ENCODE peak calls at places on chromosomes 5 and 9, in ten cellular contexts. B is IMR-90, V is MM.1S, Y is Karpas-422, J is fibroblast of lung, E is H9, Z is SK-N-SH, H is mammary epithelial cell, D is neural progenitor cell, T is DND-41. O is an unnamed sample.

GRCh38 chr5:74294231-74294705 is 346.3 kb downstream of the ENC1 start:
- DNase-seq in J (no peak), Y (no peak), B (no peak), T (no peak), Z (no peak), D (no peak), V (no peak), E (no peak), H (no peak), O (no peak)

GRCh38 chr5:44446399-44446798 is 57.2 kb upstream of the FGF10 start:
- DNase-seq in D (no peak), H (no peak), Z (no peak), V (no peak), J (no peak), B (no peak), E (no peak), Y (no peak), T (no peak), O (no peak)

GRCh38 chr5:154077692-154078091 is 38.9 kb downstream of the MFAP3 start:
- DNase-seq in H (peak), E (no peak), J (peak), T (no peak), Z (no peak), D (no peak), B (peak), V (no peak), Y (no peak), O (no peak)

GRCh38 chr5:176553260-176554085 is 4.3 kb downstream of the CDHR2 start:
- DNase-seq in H (peak), Y (no peak), B (no peak), E (no peak), T (no peak), V (no peak), J (no peak), Z (no peak), D (no peak), O (no peak)

GRCh38 chr9:79255681-79256080 is 316.1 kb upstream of the TLE4 start:
- DNase-seq in Z (no peak), Y (no peak), B (no peak), D (no peak), J (no peak), T (no peak), V (no peak), E (no peak), H (no peak), O (no peak)

GRCh38 chr9:136242908-136243525 is 2.6 kb downstream of the QSOX2 start:
- DNase-seq in V (no peak), Y (peak), J (peak), H (no peak), D (no peak), B (no peak), Z (no peak), E (no peak), T (no peak), O (no peak)

GRCh38 chr9:121974421-121974820 is 118.7 kb downstream of the TTLL11 start:
- DNase-seq in E (no peak), B (no peak), D (no peak), T (no peak), J (no peak), H (peak), V (no peak), Z (no peak), Y (no peak), O (no peak)

GRCh38 chr5:33595303-33595702 is 154.5 kb downstream of the TARS1 start:
- DNase-seq in E (no peak), B (no peak), J (no peak), Y (no peak), D (peak), T (no peak), Z (peak), H (no peak), V (no peak), O (no peak)

GRCh38 chr5:76292923-76293322 is 110.2 kb upstream of the IQGAP2 start:
- DNase-seq in E (no peak), T (no peak), H (no peak), J (no peak), D (no peak), Z (no peak), Y (no peak), V (peak), B (no peak), O (no peak)

GRCh38 chr5:60492958-60493357 is 207.0 kb downstream of the DEPDC1B start:
- DNase-seq in J (no peak), B (peak), Y (no peak), E (no peak), D (no peak), V (no peak), H (peak), Z (no peak), T (no peak), O (no peak)

GRCh38 chr9:34457266-34458012 is 931 bp downstream of the FAM219A start:
- DNase-seq in Y (peak), D (peak), H (peak), V (no peak), E (peak), Z (peak), T (no peak), B (peak), J (peak), O (peak)

GRCh38 chr9:135126480-135127187 is 39.2 kb downstream of the OLFM1 start:
- DNase-seq in E (no peak), J (no peak), T (no peak), H (peak), Z (no peak), B (no peak), V (no peak), D (no peak), Y (no peak), O (no peak)

GRCh38 chr5:151228986-151229385 is 5.1 kb upstream of the CCDC69 start:
- DNase-seq in H (no peak), D (no peak), Z (no peak), B (no peak), E (no peak), T (no peak), Y (no peak), V (no peak), J (no peak), O (no peak)

GRCh38 chr9:35516481-35516880 is 26.6 kb downstream of the RUSC2 start:
- DNase-seq in T (no peak), D (peak), H (peak), Z (no peak), J (peak), Y (no peak), V (no peak), B (peak), E (no peak), O (peak)

GRCh38 chr9:98533132-98533531 is 175.6 kb downstream of the GABBR2 start:
- DNase-seq in H (no peak), D (no peak), E (no peak), J (no peak), B (peak), Z (no peak), V (no peak), Y (peak), T (no peak), O (no peak)

GRCh38 chr5:167573274-167574127 is 717.9 kb upstream of the WWC1 start:
- DNase-seq in H (peak), V (peak), Y (no peak), B (peak), E (peak), J (peak), T (no peak), D (peak), Z (peak), O (peak)

GRCh38 chr9:125495137-125496119 is 211.6 kb downstream of the MAPKAP1 start:
- DNase-seq in Z (no peak), Y (no peak), V (no peak), J (no peak), B (no peak), D (no peak), H (peak), T (no peak), E (peak), O (no peak)

GRCh38 chr5:60490597-60491166 is 209.3 kb downstream of the DEPDC1B start:
- DNase-seq in B (no peak), T (no peak), Z (no peak), Y (no peak), D (no peak), J (no peak), E (no peak), H (no peak), V (no peak), O (no peak)

GRCh38 chr9:35945341-35946018 is 12.5 kb downstream of the OR2S2 start:
- DNase-seq in J (peak), D (peak), B (peak), H (peak), V (peak), T (peak), Y (peak), E (peak), Z (peak), O (peak)

GRCh38 chr9:136627703-136628102 is 35.0 kb upstream of the EGFL7 start:
- DNase-seq in T (no peak), B (no peak), E (no peak), Z (no peak), H (no peak), J (no peak), V (no peak), D (no peak), Y (no peak), O (no peak)

GRCh38 chr9:125589287-125589686 is 117.7 kb downstream of the MAPKAP1 start:
- DNase-seq in J (no peak), Z (no peak), B (no peak), T (no peak), V (no peak), Y (no peak), D (no peak), H (no peak), E (no peak), O (no peak)

GRCh38 chr9:91836515-91836914 is 113.5 kb downstream of the ROR2 start:
- DNase-seq in H (no peak), Y (no peak), Z (no peak), V (no peak), B (no peak), D (no peak), J (no peak), E (no peak), T (no peak), O (no peak)

GRCh38 chr5:173454764-173455598 is 126.8 kb upstream of the STC2 start:
- DNase-seq in V (no peak), Z (no peak), J (peak), D (no peak), T (no peak), E (no peak), H (peak), B (peak), Y (no peak), O (peak)

GRCh38 chr5:149161026-149161687 is 19.9 kb downstream of the ABLIM3 start:
- DNase-seq in B (no peak), J (no peak), Z (no peak), T (no peak), Y (no peak), V (no peak), D (no peak), H (no peak), E (no peak), O (no peak)

GRCh38 chr5:78364005-78364404 is 3.6 kb downstream of the SCAMP1 start:
- DNase-seq in D (no peak), V (no peak), Z (no peak), E (no peak), T (no peak), J (peak), H (no peak), Y (no peak), B (no peak), O (no peak)

GRCh38 chr9:137369911-137370630 is 52.9 kb downstream of the EXD3 start:
- DNase-seq in Z (no peak), E (no peak), B (no peak), D (no peak), V (no peak), T (no peak), Y (no peak), H (no peak), J (no peak), O (no peak)

GRCh38 chr5:146447734-146448380 is 724 bp downstream of the TCERG1 start:
- DNase-seq in T (peak), Y (peak), B (peak), D (no peak), J (peak), E (no peak), V (peak), H (peak), Z (no peak), O (peak)

GRCh38 chr9:107637421-107638420 is 148.2 kb upstream of the KLF4 start:
- DNase-seq in J (peak), E (peak), T (no peak), D (peak), Y (no peak), Z (peak), H (peak), V (peak), B (peak), O (peak)
- H3K9ac ChIP-seq in J (peak), E (peak), T (no peak), D (no peak), Y (no peak), Z (peak), H (peak), V (peak), B (peak), O (peak)

GRCh38 chr5:180495991-180496741 is 2.0 kb downstream of the CNOT6 start:
- DNase-seq in E (no peak), Z (no peak), H (peak), B (no peak), Y (no peak), D (no peak), V (no peak), T (no peak), J (no peak), O (no peak)
- H3K9ac ChIP-seq in E (peak), Z (peak), H (peak), B (peak), Y (peak), D (no peak), V (no peak), T (peak), J (no peak), O (peak)

DNA sequence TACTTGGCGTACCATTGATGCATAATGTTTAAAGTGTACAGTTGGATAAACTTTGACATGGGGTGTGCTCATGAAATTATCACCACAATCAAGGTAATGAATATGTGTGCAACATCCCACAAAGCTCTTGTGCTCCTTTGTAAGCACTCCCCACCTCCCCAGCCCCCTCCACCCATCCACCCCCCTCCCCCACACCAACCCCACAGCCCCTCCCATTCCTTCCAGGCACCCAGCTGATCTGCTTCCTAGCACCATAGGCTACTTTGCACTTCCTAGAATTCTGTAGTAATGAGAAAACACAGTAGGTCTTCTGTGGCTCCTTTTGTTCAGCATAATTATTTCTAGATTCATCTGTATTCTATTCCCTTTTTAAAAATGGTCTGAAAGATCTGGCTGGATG is 24.5 kb downstream of the FGD3 start:
- DNase-seq in Y (no peak), E (no peak), J (no peak), D (no peak), H (no peak), V (no peak), T (no peak), B (no peak), Z (no peak), O (no peak)
- H3K9ac ChIP-seq in Y (no peak), E (no peak), J (no peak), D (no peak), H (no peak), V (no peak), T (no peak), B (no peak), Z (no peak), O (no peak)

DNA sequence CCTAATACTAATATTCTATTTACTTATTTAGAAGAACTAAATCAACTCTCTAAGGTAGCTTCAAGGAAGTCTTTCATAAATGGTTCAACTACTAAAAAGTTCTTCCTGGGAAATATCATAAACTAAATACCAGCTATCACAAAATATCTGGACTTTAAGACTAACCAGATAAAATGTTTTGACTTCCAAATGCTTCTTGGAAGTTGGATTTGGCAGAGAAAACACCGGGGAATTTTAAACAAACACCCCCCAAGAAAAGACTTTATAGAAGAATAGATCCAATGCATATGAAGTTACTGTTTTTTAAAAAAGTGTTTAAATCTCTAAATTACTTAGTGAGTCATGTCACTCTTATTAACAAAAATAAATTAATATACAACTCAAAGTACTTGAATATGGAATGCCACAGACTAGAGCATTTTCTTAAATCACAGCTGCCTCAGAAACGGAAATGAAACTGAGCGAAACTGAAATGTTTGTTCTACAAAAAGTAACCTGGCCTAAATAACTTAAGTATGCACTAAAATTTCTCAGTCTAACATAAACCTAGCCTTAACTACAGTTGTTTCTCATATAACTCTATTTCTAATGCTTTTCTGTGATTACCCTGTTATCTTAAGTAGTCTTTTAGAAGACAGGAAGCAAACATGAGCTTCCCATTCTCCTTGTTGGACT is 6.8 kb downstream of the ABCA1 start:
- DNase-seq in B (no peak), T (no peak), V (peak), E (no peak), Y (peak), Z (no peak), H (no peak), J (no peak), D (no peak), O (no peak)
- H3K9ac ChIP-seq in B (peak), T (no peak), V (no peak), E (no peak), Y (peak), Z (no peak), H (no peak), J (no peak), D (no peak), O (peak)

DNA sequence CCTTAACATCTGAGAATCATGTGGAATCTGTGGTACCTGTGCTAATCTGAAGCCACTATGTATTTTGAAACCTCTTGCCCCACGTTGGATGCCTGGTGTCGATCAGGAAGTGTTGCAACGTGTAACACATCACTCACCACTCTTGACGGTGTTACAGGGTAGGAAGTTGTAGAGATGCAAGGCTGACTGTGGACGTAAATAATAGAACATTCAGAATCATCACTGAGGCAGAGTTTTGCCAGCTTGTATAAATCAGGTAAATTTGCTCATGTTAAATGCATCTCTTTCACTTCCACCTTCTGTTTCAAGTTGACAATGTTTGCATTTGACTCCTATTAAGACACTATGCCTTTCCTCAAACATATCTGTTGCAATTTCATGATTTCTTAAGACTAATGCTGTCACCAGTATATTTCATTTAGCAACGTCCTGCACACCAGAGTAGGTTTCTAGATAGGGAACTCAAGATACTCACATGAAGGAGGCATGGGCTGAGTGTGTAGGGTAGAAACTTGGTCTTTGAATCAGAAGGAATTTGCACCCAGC is 38.1 kb downstream of the BASP1 start:
- DNase-seq in D (no peak), B (no peak), Y (peak), Z (no peak), J (peak), V (no peak), T (no peak), H (peak), E (no peak), O (no peak)
- H3K9ac ChIP-seq in D (no peak), B (no peak), Y (no peak), Z (no peak), J (no peak), V (no peak), T (no peak), H (no peak), E (no peak), O (no peak)

GRCh38 chr5:95863383-95863757 is 40.8 kb upstream of the GLRX start:
- DNase-seq in T (no peak), Z (no peak), D (no peak), Y (no peak), H (no peak), V (no peak), B (peak), J (peak), E (no peak), O (peak)
- H3K9ac ChIP-seq in T (no peak), Z (peak), D (no peak), Y (no peak), H (no peak), V (no peak), B (peak), J (peak), E (no peak), O (peak)

DNA sequence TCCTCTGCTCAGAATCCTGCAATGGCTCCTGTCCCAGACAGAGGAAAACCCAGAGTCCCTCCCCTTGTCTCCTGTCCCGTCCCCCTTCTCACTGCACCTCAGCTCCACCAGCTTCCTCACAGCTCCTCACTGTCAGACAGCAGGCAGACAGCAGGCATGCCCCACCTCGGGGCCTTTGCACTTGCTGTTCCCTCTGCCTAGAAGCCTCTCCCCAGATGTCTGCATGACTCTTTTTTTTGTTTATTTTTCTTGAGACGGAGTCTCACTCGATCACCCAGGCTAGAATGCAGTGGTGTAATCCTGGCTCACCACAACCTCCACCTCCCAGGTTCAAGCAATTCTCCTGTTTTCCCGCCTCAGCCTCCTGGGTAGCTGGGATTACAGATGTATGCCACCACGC is 8.8 kb upstream of the SLC6A7 start:
- DNase-seq in H (no peak), T (no peak), J (peak), V (no peak), D (no peak), B (peak), Y (no peak), Z (no peak), E (no peak), O (no peak)
- H3K9ac ChIP-seq in H (no peak), T (no peak), J (no peak), V (no peak), D (no peak), B (no peak), Y (no peak), Z (no peak), E (no peak), O (peak)

GRCh38 chr5:91556-92263 is at the start of gene PLEKHG4B:
- DNase-seq in H (no peak), Y (no peak), E (peak), T (no peak), Z (peak), D (peak), V (no peak), J (no peak), B (no peak), O (peak)

GRCh38 chr5:92391-93220 is 638 bp downstream of the PLEKHG4B start:
- DNase-seq in Y (no peak), V (no peak), J (peak), Z (peak), D (peak), B (no peak), E (no peak), T (no peak), H (no peak), O (peak)

GRCh38 chr5:95241-95980 is 3.4 kb downstream of the PLEKHG4B start:
- DNase-seq in T (no peak), J (no peak), E (no peak), D (no peak), Z (no peak), B (no peak), H (no peak), Y (no peak), V (no peak), O (no peak)

GRCh38 chr5:94113-94892 is 2.3 kb downstream of the PLEKHG4B start:
- DNase-seq in Y (no peak), J (no peak), T (no peak), B (no peak), H (no peak), Z (no peak), E (no peak), D (no peak), V (no peak), O (no peak)

GRCh38 chr5:93221-93980 is 1.4 kb downstream of the PLEKHG4B start:
- DNase-seq in Z (no peak), V (no peak), E (no peak), J (no peak), B (no peak), D (no peak), Y (no peak), T (no peak), H (no peak), O (no peak)
- H3K9ac ChIP-seq in Z (no peak), V (no peak), E (no peak), J (no peak), B (no peak), D (peak), Y (no peak), T (no peak), H (no peak), O (no peak)

GRCh38 chr5:160083501-160083900 is 35.7 kb downstream of the PWWP2A start:
- DNase-seq in T (no peak), Z (no peak), D (no peak), J (no peak), Y (no peak), H (peak), B (no peak), E (no peak), V (no peak), O (peak)
- H3K9ac ChIP-seq in T (no peak), Z (peak), D (no peak), J (no peak), Y (no peak), H (no peak), B (no peak), E (no peak), V (no peak), O (no peak)